ENCODE peak calls at places on chromosomes 13 and 19, in eight cellular contexts. O is NCI-H510A; G is astrocyte; E is NCI-H1694 treated with DMSO at 0.1 percent for 48 hours; A is NAMALWA; M is brain microvascular endothelial cell; H is progenitor cell of endocrine pancreas; Y is CD8-positive, alpha-beta memory T cell. P is an unnamed sample.

GRCh38 chr19:13428352-13428751 is 77.9 kb downstream of the CACNA1A start:
- DNase-seq in O (no peak), H (no peak), M (peak; percentile 26), A (peak; percentile 31), Y (no peak), G (no peak), E (peak; percentile 37), P (no peak)

GRCh38 chr19:2167896-2168618 is 4.3 kb downstream of the DOT1L start:
- DNase-seq in Y (no peak), O (no peak), M (no peak), A (peak; percentile 75), H (no peak), G (peak; percentile 41), E (no peak), P (peak; percentile 24)

GRCh38 chr13:76009491-76009890 is 373.4 kb downstream of the LMO7 start:
- DNase-seq in Y (no peak), A (no peak), G (peak; percentile 39), E (no peak), H (no peak), M (peak; percentile 24), O (no peak), P (no peak)

GRCh38 chr19:3721131-3721899 is 13.1 kb downstream of the TJP3 start:
- DNase-seq in O (peak; percentile 96), G (peak; percentile 62), H (peak; percentile 97), A (peak; percentile 91), M (peak; percentile 76), Y (peak; percentile 89), E (peak; percentile 27), P (peak; percentile 83)

GRCh38 chr19:34556500-34556899 is 74.9 kb downstream of the WTIP start:
- DNase-seq in Y (no peak), H (no peak), O (no peak), A (peak; percentile 59), G (no peak), M (peak; percentile 34), E (no peak), P (peak; percentile 29)

GRCh38 chr13:110298566-110299321 is 8.2 kb downstream of the COL4A1 start:
- DNase-seq in A (no peak), H (no peak), Y (no peak), E (no peak), O (no peak), G (no peak), M (peak; percentile 60), P (no peak)

GRCh38 chr19:46630806-46631205 is 5.2 kb downstream of the GNG8 start:
- DNase-seq in Y (no peak), O (no peak), E (no peak), A (no peak), H (no peak), G (no peak), M (no peak), P (no peak)

GRCh38 chr13:31072041-31072440 is 89.7 kb downstream of the HSPH1 start:
- DNase-seq in O (no peak), Y (no peak), G (peak; percentile 27), E (no peak), H (no peak), M (peak; percentile 37), A (no peak), P (no peak)

GRCh38 chr13:99386911-99387788 is 80.0 kb upstream of the GPR183 start:
- DNase-seq in H (peak; percentile 24), A (peak; percentile 93), O (no peak), M (peak; percentile 29), E (peak; percentile 2), G (no peak), Y (peak; percentile 87), P (no peak)

GRCh38 chr13:113877149-113877990 is 13.5 kb upstream of the GAS6 start:
- DNase-seq in O (no peak), M (no peak), H (no peak), G (no peak), E (no peak), Y (no peak), A (no peak), P (no peak)

GRCh38 chr13:25171517-25172302 is at the start of gene AMER2:
- DNase-seq in A (no peak), O (no peak), Y (no peak), G (peak; percentile 6), E (peak; percentile 6), H (peak; percentile 34), M (no peak), P (no peak)

GRCh38 chr19:55530996-55531395 is 5.9 kb downstream of the SBK2 start:
- DNase-seq in H (no peak), G (no peak), O (no peak), M (no peak), A (no peak), E (no peak), Y (no peak), P (no peak)

GRCh38 chr19:10981496-10981895 is 20.7 kb downstream of the SMARCA4 start:
- DNase-seq in A (no peak), M (no peak), Y (no peak), O (no peak), E (no peak), G (no peak), H (no peak), P (peak; percentile 15)

GRCh38 chr19:27793128-27793643 is 1419.8 kb downstream of the UQCRFS1 start:
- DNase-seq in Y (peak; percentile 75), O (peak; percentile 87), M (peak; percentile 68), H (peak; percentile 27), E (peak; percentile 86), G (peak; percentile 75), A (peak; percentile 90), P (peak; percentile 82)